ENCODE peak calls at places on chromosomes 12 and 14, in seven cellular contexts. K, Y, H, E, I, J and O are unnamed samples.

GRCh38 chr12:19979584-19979983 is 388.8 kb upstream of the PDE3A start:
- DNase-seq in K (no peak), Y (no peak), H (no peak), E (no peak), I (no peak), J (no peak), O (no peak)

GRCh38 chr12:27964123-27964522 is 8.4 kb downstream of the PTHLH start:
- DNase-seq in K (no peak), Y (no peak), H (no peak), E (no peak), I (no peak), J (no peak), O (no peak)

GRCh38 chr12:56157201-56158028 is 744 bp upstream of the MYL6 start:
- DNase-seq in K (peak), Y (peak), H (peak), E (peak), I (peak), J (peak), O (peak)

GRCh38 chr14:105168496-105168978 is at the start of gene JAG2:
- DNase-seq in K (peak), Y (peak), H (peak), E (no peak), I (no peak), J (no peak), O (peak)

GRCh38 chr12:9649532-9649940 is 20.0 kb upstream of the CLEC2D start:
- DNase-seq in K (no peak), Y (peak), H (peak), E (no peak), I (no peak), J (no peak), O (no peak)

GRCh38 chr12:30990316-30990715 is 63.8 kb downstream of the TSPAN11 start:
- DNase-seq in K (no peak), Y (no peak), H (no peak), E (no peak), I (no peak), J (no peak), O (no peak)

GRCh38 chr14:102479777-102480176 is 29.8 kb downstream of the ANKRD9 start:
- DNase-seq in K (no peak), Y (no peak), H (no peak), E (peak), I (no peak), J (no peak), O (peak)

GRCh38 chr12:72359416-72359815 is 87.2 kb downstream of the TRHDE start:
- DNase-seq in K (no peak), Y (no peak), H (no peak), E (no peak), I (no peak), J (no peak), O (no peak)

GRCh38 chr12:13001725-13002040 is 1.6 kb upstream of the HEBP1 start:
- DNase-seq in K (no peak), Y (no peak), H (no peak), E (no peak), I (no peak), J (no peak), O (no peak)

GRCh38 chr12:10211101-10211974 is 1.3 kb upstream of the GABARAPL1 start:
- DNase-seq in K (no peak), Y (no peak), H (no peak), E (no peak), I (peak), J (no peak), O (no peak)

GRCh38 chr12:129049917-129050316 is 196.6 kb downstream of the GLT1D1 start:
- DNase-seq in K (no peak), Y (no peak), H (no peak), E (no peak), I (no peak), J (no peak), O (no peak)

GRCh38 chr14:68722186-68722585 is 70.7 kb downstream of the ZFP36L1 start:
- DNase-seq in K (no peak), Y (no peak), H (no peak), E (no peak), I (no peak), J (no peak), O (no peak)

GRCh38 chr12:99213047-99213446 is 434.5 kb upstream of the GARIN6 start:
- DNase-seq in K (no peak), Y (no peak), H (no peak), E (no peak), I (no peak), J (no peak), O (no peak)

GRCh38 chr14:75068294-75069020 is 984 bp upstream of the ZC2HC1C start:
- DNase-seq in K (no peak), Y (no peak), H (no peak), E (no peak), I (no peak), J (no peak), O (no peak)

GRCh38 chr14:102403028-102403427 is 40.3 kb downstream of the TECPR2 start:
- DNase-seq in K (no peak), Y (no peak), H (no peak), E (no peak), I (no peak), J (no peak), O (no peak)

GRCh38 chr14:26896447-26896846 is 298.6 kb upstream of the NOVA1 start:
- DNase-seq in K (no peak), Y (no peak), H (no peak), E (no peak), I (no peak), J (no peak), O (no peak)

GRCh38 chr12:66403746-66404145 is 101.5 kb downstream of the HELB start:
- DNase-seq in K (peak), Y (no peak), H (no peak), E (no peak), I (no peak), J (no peak), O (no peak)

GRCh38 chr14:93954900-93955891 is 21.2 kb downstream of the ASB2 start:
- DNase-seq in K (no peak), Y (no peak), H (peak), E (no peak), I (no peak), J (no peak), O (peak)

GRCh38 chr12:92289611-92290010 is 144.0 kb upstream of the BTG1 start:
- DNase-seq in K (no peak), Y (no peak), H (no peak), E (no peak), I (no peak), J (no peak), O (no peak)

GRCh38 chr14:84804498-84805294 is 725.2 kb upstream of the FLRT2 start:
- DNase-seq in K (no peak), Y (no peak), H (no peak), E (no peak), I (no peak), J (no peak), O (no peak)